ENCODE peak calls at places on chromosome 10, in seven cellular contexts. X is NCI-H1417; A is A549; Y is endothelial cell; H is activated naive CD4-positive, alpha-beta T cell treated with Interleukin-2 at 50 U/mL for 16 hours; E is neural progenitor cell; P is T-helper 1 cell. I is an unnamed sample.

GRCh38 chr10:16242859-16243613 is 193.8 kb upstream of the PTER start:
- DNase-seq in X (no peak), A (no peak), Y (no peak), H (no peak), E (peak; percentile 71), P (no peak), I (no peak)

GRCh38 chr10:79084012-79084971 is 15.5 kb downstream of the ZMIZ1 start:
- DNase-seq in X (peak; percentile 16), A (peak; percentile 86), Y (peak; percentile 70), H (no peak), E (no peak), P (no peak), I (peak; percentile 55)

GRCh38 chr10:119658274-119658673 is 7.1 kb downstream of the BAG3 start:
- DNase-seq in X (no peak), A (peak; percentile 81), Y (no peak), H (peak; percentile 21), E (peak; percentile 36), P (no peak), I (no peak)

GRCh38 chr10:127299956-127300689 is 103.7 kb upstream of the INSYN2A start:
- DNase-seq in X (no peak), A (no peak), Y (no peak), H (no peak), E (no peak), P (no peak), I (no peak)

GRCh38 chr10:4514445-4515108 is 311.4 kb upstream of the AKR1E2 start:
- DNase-seq in X (no peak), A (no peak), Y (peak; percentile 9), H (no peak), E (no peak), P (no peak), I (peak; percentile 55)

GRCh38 chr10:310976-311639 is 175.9 kb downstream of the ZMYND11 start:
- DNase-seq in X (no peak), A (no peak), Y (no peak), H (no peak), E (no peak), P (no peak), I (no peak)

GRCh38 chr10:52442576-52442975 is 128.5 kb downstream of the DKK1 start:
- DNase-seq in X (no peak), A (peak; percentile 53), Y (no peak), H (no peak), E (no peak), P (no peak), I (no peak)

GRCh38 chr10:96022739-96023138 is 20.6 kb upstream of the CCNJ start:
- DNase-seq in X (no peak), A (no peak), Y (no peak), H (no peak), E (no peak), P (no peak), I (no peak)

GRCh38 chr10:77080361-77081027 is 557.1 kb downstream of the KCNMA1 start:
- DNase-seq in X (peak; percentile 0), A (no peak), Y (no peak), H (no peak), E (no peak), P (no peak), I (no peak)

GRCh38 chr10:49359349-49360231 is 36.3 kb downstream of the DRGX start:
- DNase-seq in X (peak; percentile 62), A (no peak), Y (peak; percentile 50), H (no peak), E (no peak), P (no peak), I (no peak)

GRCh38 chr10:65570143-65571010 is 1355.5 kb upstream of the LRRTM3 start:
- DNase-seq in X (no peak), A (peak; percentile 72), Y (peak; percentile 56), H (no peak), E (peak; percentile 78), P (no peak), I (peak; percentile 22)

GRCh38 chr10:49009231-49009979 is 69.8 kb upstream of the LRRC18 start:
- DNase-seq in X (no peak), A (no peak), Y (no peak), H (no peak), E (no peak), P (no peak), I (no peak)

GRCh38 chr10:4312046-4312835 is 513.8 kb upstream of the AKR1E2 start:
- DNase-seq in X (no peak), A (no peak), Y (no peak), H (no peak), E (no peak), P (no peak), I (no peak)

GRCh38 chr10:31140716-31141115 is 109.1 kb upstream of the ZNF438 start:
- DNase-seq in X (no peak), A (no peak), Y (no peak), H (no peak), E (no peak), P (no peak), I (no peak)